ENCODE peak calls at places on chromosomes 3 and 15, in five cellular contexts. D is HCT116, S is psoas muscle, V is cardiac muscle cell, K is tibial artery. F is an unnamed sample.

GRCh38 chr15:59814409-59814808 is 125.3 kb upstream of the BNIP2 start:
- DNase-seq in D (no peak), K (no peak), V (no peak), S (no peak), F (no peak)

GRCh38 chr15:38589502-38589901 is 24.9 kb upstream of the RASGRP1 start:
- DNase-seq in S (no peak), K (no peak), V (no peak), D (no peak), F (peak; percentile 39)

GRCh38 chr15:69081310-69082004 is 67.0 kb downstream of the NOX5 start:
- DNase-seq in K (peak; percentile 70), V (no peak), D (no peak), S (peak; percentile 87), F (peak; percentile 40)

GRCh38 chr3:47705391-47705790 is 76.3 kb downstream of the SMARCC1 start:
- DNase-seq in K (no peak), S (no peak), V (no peak), D (no peak), F (no peak)

GRCh38 chr15:72554471-72555425 is 80.6 kb downstream of the ARIH1 start:
- DNase-seq in V (no peak), D (no peak), K (no peak), S (no peak), F (peak; percentile 6)

GRCh38 chr3:7195934-7196333 is 335.0 kb downstream of the GRM7 start:
- DNase-seq in V (no peak), K (no peak), S (no peak), D (no peak), F (no peak)

GRCh38 chr3:180330440-180330839 is 271.5 kb upstream of the TTC14 start:
- DNase-seq in S (no peak), K (no peak), D (no peak), V (no peak), F (no peak)

GRCh38 chr3:23885210-23885609 is 31.6 kb downstream of the NKIRAS1 start:
- DNase-seq in S (no peak), K (no peak), D (no peak), V (no peak), F (no peak)

GRCh38 chr3:22612927-22613326 is 590.2 kb upstream of the UBE2E2 start:
- DNase-seq in V (no peak), K (no peak), S (no peak), D (no peak), F (no peak)

GRCh38 chr15:43977072-43977884 is 150.5 kb downstream of the WDR76 start:
- DNase-seq in D (peak; percentile 48), K (no peak), V (no peak), S (no peak), F (no peak)

GRCh38 chr15:89775815-89776214 is 317 bp upstream of the MESP2 start:
- DNase-seq in K (no peak), V (no peak), S (no peak), D (no peak), F (no peak)
- H3K4me3 ChIP-seq in K (peak overlapping the region; percentile 47), V (no peak overlapping the region), S (peak overlapping the region; percentile 66), D (no peak overlapping the region), F (no peak overlapping the region)

GRCh38 chr3:199815-200214 is 3.3 kb downstream of the CHL1 start:
- DNase-seq in V (no peak), S (no peak), D (no peak), K (no peak), F (no peak)
- H3K9me3 ChIP-seq in V (no peaks in the 10 kb centered on the region), S (no peaks in the 10 kb centered on the region), D (peaks cover 12% of the 10 kb centered on the region), K (no peaks in the 10 kb centered on the region), F (no peaks in the 10 kb centered on the region)

GRCh38 chr3:117297541-117297940 is 588.0 kb downstream of the TUSC7 start:
- DNase-seq in K (no peak), D (no peak), S (no peak), V (no peak), F (no peak)

GRCh38 chr3:117298273-117298672 is 588.7 kb downstream of the TUSC7 start:
- DNase-seq in V (no peak), S (no peak), D (no peak), K (no peak), F (no peak)

GRCh38 chr3:117302448-117302847 is 592.9 kb downstream of the TUSC7 start:
- DNase-seq in K (no peak), S (no peak), D (no peak), V (no peak), F (no peak)

GRCh38 chr3:117297070-117297469 is 587.5 kb downstream of the TUSC7 start:
- DNase-seq in V (no peak), S (no peak), D (no peak), K (no peak), F (no peak)
- H3K4me3 ChIP-seq in V (no peak overlapping the region), S (no peak overlapping the region), D (no peak overlapping the region), K (no peak overlapping the region), F (no peak overlapping the region)

GRCh38 chr15:25068696-25069095 is 113.9 kb downstream of the SNRPN start:
- DNase-seq in K (no peak), D (no peak), V (no peak), S (no peak), F (no peak)

GRCh38 chr15:25065876-25066275 is 111.1 kb downstream of the SNRPN start:
- DNase-seq in S (no peak), D (no peak), K (no peak), V (no peak), F (no peak)

GRCh38 chr15:25066708-25067107 is 111.9 kb downstream of the SNRPN start:
- DNase-seq in S (no peak), K (no peak), D (no peak), V (no peak), F (no peak)

GRCh38 chr15:25065286-25065685 is 110.5 kb downstream of the SNRPN start:
- DNase-seq in V (no peak), S (no peak), D (no peak), K (no peak), F (no peak)

DNA sequence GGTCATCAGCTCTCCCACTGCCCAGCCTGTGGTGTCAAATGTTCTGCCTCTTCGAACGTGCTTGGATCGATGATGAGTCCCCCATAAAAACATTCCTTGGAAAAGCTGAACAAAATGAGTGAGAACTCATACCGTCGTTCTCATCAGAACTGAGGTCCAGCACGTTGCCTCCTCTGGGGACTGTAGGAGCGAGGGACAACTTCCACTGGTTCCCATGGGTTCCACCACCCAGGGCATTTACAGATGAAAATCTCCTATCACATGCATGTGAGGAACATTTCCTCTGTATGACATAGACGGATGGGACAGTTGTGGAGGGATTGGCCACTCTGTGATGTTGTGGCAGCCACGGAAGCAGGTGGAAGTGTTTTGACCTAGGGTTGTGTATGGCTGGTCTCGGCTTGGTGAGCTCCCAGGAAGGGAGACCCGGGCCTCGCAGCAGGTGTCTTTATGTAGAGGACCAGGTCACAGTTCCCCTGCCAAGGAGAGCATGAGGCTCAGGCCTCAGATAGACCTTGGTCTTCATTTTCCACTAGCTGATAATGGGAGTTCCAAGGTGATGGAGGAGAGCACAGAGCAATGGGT is 113.0 kb downstream of the SNRPN start:
- DNase-seq in V (no peak), K (no peak), S (no peak), D (no peak), F (no peak)
- H3K9me3 ChIP-seq in V (peaks cover 30% of the 10 kb centered on the region), K (peaks cover 100% of the 10 kb centered on the region), S (peaks cover 98% of the 10 kb centered on the region), D (peaks cover 33% of the 10 kb centered on the region), F (no peaks in the 10 kb centered on the region)

GRCh38 chr15:49622561-49622960 is 1.7 kb downstream of the DTWD1 start:
- DNase-seq in D (no peak), V (no peak), S (no peak), K (no peak), F (no peak)

GRCh38 chr15:49621327-49622210 is 721 bp downstream of the DTWD1 start:
- DNase-seq in V (no peak), S (no peak), D (no peak), K (no peak), F (no peak)

GRCh38 chr15:49620174-49620573 is 444 bp downstream of the FAM227B start:
- DNase-seq in V (no peak), S (no peak), D (no peak), K (no peak), F (no peak)

GRCh38 chr15:49620658-49621326 is at the start of the genes DTWD1 and FAM227B:
- DNase-seq in D (peak; percentile 93), S (peak; percentile 98), K (peak; percentile 99), V (peak; percentile 99), F (peak; percentile 99)

DNA sequence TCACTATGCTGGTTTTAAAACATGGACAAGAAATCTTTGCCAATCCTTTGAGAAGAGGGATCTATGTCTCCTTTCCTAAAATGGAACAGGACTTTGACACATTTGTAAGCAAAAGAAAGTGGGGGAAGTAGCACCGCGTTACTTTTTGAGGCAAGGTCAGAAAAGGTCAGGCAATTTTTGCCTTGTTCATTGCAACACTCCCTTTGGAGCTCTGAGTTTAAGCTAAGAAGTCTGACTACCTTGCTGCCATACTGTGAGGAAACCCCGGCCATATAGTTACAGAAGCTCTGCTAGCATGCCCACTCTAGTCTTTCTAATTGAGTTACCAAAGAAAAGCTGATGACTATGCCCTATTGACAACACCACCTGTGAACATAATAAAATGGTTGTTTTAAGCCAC is 1.4 kb downstream of the FAM227B start:
- DNase-seq in S (no peak), D (no peak), K (no peak), V (no peak), F (no peak)
- H3K4me3 ChIP-seq in S (peak overlapping the region; percentile 83), D (no peak overlapping the region), K (no peak overlapping the region), V (no peak overlapping the region), F (no peak overlapping the region)

DNA sequence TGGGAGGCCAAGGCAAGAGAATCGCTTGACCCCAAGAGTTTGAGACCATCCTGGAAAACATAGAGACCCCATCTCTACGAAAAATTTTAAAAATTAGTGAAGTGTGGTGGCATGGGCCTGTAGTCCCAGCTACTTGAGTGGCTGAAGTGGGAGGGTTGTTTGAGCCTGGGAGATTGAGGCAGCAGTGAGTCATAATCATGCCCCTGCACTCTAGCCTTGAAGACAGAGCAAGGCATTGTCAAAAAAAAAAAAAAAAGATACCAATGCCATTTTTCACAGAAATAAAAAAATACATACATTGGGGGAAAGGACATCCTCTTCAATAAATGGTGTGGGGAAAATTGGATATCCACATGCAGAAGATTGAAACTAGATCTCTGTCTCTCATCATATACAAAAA is 74.6 kb downstream of the CERS3 start:
- DNase-seq in K (no peak), S (no peak), V (no peak), D (no peak), F (no peak)
- H3K9me3 ChIP-seq in K (peaks cover 18% of the 10 kb centered on the region), S (peaks cover 26% of the 10 kb centered on the region), V (peaks cover 3% of the 10 kb centered on the region), D (no peaks in the 10 kb centered on the region), F (peaks cover 6% of the 10 kb centered on the region)

F was measured in MG63.